ENCODE peak calls at places on chromosomes 12 and 14, in ten cellular contexts. One of them, this sample, is unnamed.

GRCh38 chr12:79255326-79255725 is 390.8 kb downstream of the SYT1 start:
- DNase-seq in lower leg skin: no peak
- DNase-seq in uterus: no peak
- DNase-seq in transverse colon: no peak
- DNase-seq in body of pancreas: no peak
- DNase-seq in HepG2: no peak
- DNase-seq in spleen: no peak
- DNase-seq in NB4: no peak
- DNase-seq in ovary: no peak
- DNase-seq in breast epithelium: no peak
- DNase-seq in this sample: no peak

GRCh38 chr12:112419269-112420133 is 754 bp downstream of the PTPN11 start:
- DNase-seq in spleen: no peak
- DNase-seq in HepG2: peak
- DNase-seq in ovary: peak
- DNase-seq in uterus: peak
- DNase-seq in NB4: no peak
- DNase-seq in breast epithelium: peak
- DNase-seq in body of pancreas: peak
- DNase-seq in transverse colon: peak
- DNase-seq in lower leg skin: peak
- DNase-seq in this sample: peak

GRCh38 chr14:40119321-40119720 is 687.1 kb upstream of the FBXO33 start:
- DNase-seq in breast epithelium: no peak
- DNase-seq in HepG2: no peak
- DNase-seq in spleen: no peak
- DNase-seq in NB4: no peak
- DNase-seq in uterus: no peak
- DNase-seq in transverse colon: no peak
- DNase-seq in body of pancreas: no peak
- DNase-seq in lower leg skin: no peak
- DNase-seq in ovary: no peak
- DNase-seq in this sample: no peak

GRCh38 chr12:132170637-132171292 is 26.5 kb downstream of the NOC4L start:
- DNase-seq in body of pancreas: no peak
- DNase-seq in lower leg skin: no peak
- DNase-seq in ovary: no peak
- DNase-seq in transverse colon: no peak
- DNase-seq in breast epithelium: no peak
- DNase-seq in spleen: peak
- DNase-seq in HepG2: no peak
- DNase-seq in NB4: no peak
- DNase-seq in uterus: no peak
- DNase-seq in this sample: no peak

GRCh38 chr12:53048033-53048779 is 1.7 kb upstream of the TNS2 start:
- DNase-seq in body of pancreas: peak
- DNase-seq in breast epithelium: peak
- DNase-seq in ovary: peak
- DNase-seq in HepG2: peak
- DNase-seq in uterus: peak
- DNase-seq in transverse colon: peak
- DNase-seq in lower leg skin: no peak
- DNase-seq in spleen: peak
- DNase-seq in NB4: no peak
- DNase-seq in this sample: peak

GRCh38 chr12:10031771-10032175 is 1.3 kb downstream of the CLEC9A start:
- DNase-seq in uterus: no peak
- DNase-seq in spleen: no peak
- DNase-seq in body of pancreas: no peak
- DNase-seq in lower leg skin: no peak
- DNase-seq in NB4: no peak
- DNase-seq in breast epithelium: no peak
- DNase-seq in HepG2: no peak
- DNase-seq in transverse colon: no peak
- DNase-seq in ovary: no peak
- DNase-seq in this sample: no peak

GRCh38 chr12:112380663-112381420 is 1.4 kb downstream of the HECTD4 start:
- DNase-seq in HepG2: no peak
- DNase-seq in NB4: peak
- DNase-seq in spleen: peak
- DNase-seq in transverse colon: no peak
- DNase-seq in ovary: no peak
- DNase-seq in breast epithelium: no peak
- DNase-seq in uterus: no peak
- DNase-seq in lower leg skin: no peak
- DNase-seq in body of pancreas: no peak
- DNase-seq in this sample: no peak

GRCh38 chr12:113981876-113982275 is 15.8 kb upstream of the RBM19 start:
- DNase-seq in breast epithelium: no peak
- DNase-seq in body of pancreas: no peak
- DNase-seq in uterus: no peak
- DNase-seq in lower leg skin: no peak
- DNase-seq in HepG2: no peak
- DNase-seq in ovary: no peak
- DNase-seq in NB4: no peak
- DNase-seq in transverse colon: no peak
- DNase-seq in spleen: no peak
- DNase-seq in this sample: no peak

DNA sequence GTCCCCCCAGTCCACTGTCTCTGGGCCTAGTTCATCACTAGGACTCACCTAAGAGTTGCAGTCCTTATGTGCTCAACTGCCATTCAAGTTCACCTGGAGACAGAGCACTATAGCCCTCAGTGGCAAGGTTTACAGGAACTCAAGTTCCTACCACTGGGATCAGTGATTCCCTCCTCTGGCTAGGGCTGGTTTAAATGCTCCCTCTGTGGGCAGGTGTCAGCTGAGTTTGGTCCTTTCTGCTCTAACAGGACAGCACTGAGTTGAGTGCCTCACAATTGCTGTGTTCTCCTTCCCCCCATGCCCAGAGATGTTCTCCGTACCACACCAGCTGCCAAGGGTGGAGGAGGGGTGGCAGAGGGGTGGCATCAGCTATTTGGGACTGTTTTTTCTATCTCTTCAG is 20.8 kb upstream of the SAV1 start:
- DNase-seq in uterus: no peak
- DNase-seq in NB4: no peak
- DNase-seq in body of pancreas: no peak
- DNase-seq in spleen: no peak
- DNase-seq in ovary: no peak
- DNase-seq in lower leg skin: no peak
- DNase-seq in transverse colon: no peak
- DNase-seq in HepG2: peak
- DNase-seq in breast epithelium: no peak
- DNase-seq in this sample: no peak
- TF ChIP-seq CTCF in uterus: no peak
- TF ChIP-seq CTCF in NB4: no peak
- TF ChIP-seq CTCF in body of pancreas: no peak
- TF ChIP-seq CTCF in spleen: no peak
- TF ChIP-seq CTCF in ovary: no peak
- TF ChIP-seq CTCF in lower leg skin: no peak
- TF ChIP-seq CTCF in transverse colon: no peak
- TF ChIP-seq CTCF in HepG2: peak
- TF ChIP-seq CTCF in breast epithelium: no peak
- TF ChIP-seq CTCF in this sample: no peak

GRCh38 chr12:56358836-56359532 is 923 bp downstream of the STAT2 start:
- DNase-seq in spleen: peak
- DNase-seq in lower leg skin: peak
- DNase-seq in NB4: peak
- DNase-seq in HepG2: no peak
- DNase-seq in breast epithelium: no peak
- DNase-seq in uterus: no peak
- DNase-seq in ovary: no peak
- DNase-seq in transverse colon: peak
- DNase-seq in body of pancreas: no peak
- DNase-seq in this sample: peak

GRCh38 chr12:56361487-56362129 is 1.0 kb downstream of the APOF start:
- DNase-seq in lower leg skin: no peak
- DNase-seq in HepG2: no peak
- DNase-seq in body of pancreas: no peak
- DNase-seq in transverse colon: no peak
- DNase-seq in uterus: no peak
- DNase-seq in spleen: peak
- DNase-seq in ovary: no peak
- DNase-seq in NB4: no peak
- DNase-seq in breast epithelium: no peak
- DNase-seq in this sample: peak

GRCh38 chr12:56362130-56363059 is at the start of gene APOF:
- DNase-seq in breast epithelium: no peak
- DNase-seq in ovary: no peak
- DNase-seq in uterus: no peak
- DNase-seq in NB4: no peak
- DNase-seq in HepG2: peak
- DNase-seq in transverse colon: no peak
- DNase-seq in lower leg skin: no peak
- DNase-seq in body of pancreas: no peak
- DNase-seq in spleen: peak
- DNase-seq in this sample: peak

DNA sequence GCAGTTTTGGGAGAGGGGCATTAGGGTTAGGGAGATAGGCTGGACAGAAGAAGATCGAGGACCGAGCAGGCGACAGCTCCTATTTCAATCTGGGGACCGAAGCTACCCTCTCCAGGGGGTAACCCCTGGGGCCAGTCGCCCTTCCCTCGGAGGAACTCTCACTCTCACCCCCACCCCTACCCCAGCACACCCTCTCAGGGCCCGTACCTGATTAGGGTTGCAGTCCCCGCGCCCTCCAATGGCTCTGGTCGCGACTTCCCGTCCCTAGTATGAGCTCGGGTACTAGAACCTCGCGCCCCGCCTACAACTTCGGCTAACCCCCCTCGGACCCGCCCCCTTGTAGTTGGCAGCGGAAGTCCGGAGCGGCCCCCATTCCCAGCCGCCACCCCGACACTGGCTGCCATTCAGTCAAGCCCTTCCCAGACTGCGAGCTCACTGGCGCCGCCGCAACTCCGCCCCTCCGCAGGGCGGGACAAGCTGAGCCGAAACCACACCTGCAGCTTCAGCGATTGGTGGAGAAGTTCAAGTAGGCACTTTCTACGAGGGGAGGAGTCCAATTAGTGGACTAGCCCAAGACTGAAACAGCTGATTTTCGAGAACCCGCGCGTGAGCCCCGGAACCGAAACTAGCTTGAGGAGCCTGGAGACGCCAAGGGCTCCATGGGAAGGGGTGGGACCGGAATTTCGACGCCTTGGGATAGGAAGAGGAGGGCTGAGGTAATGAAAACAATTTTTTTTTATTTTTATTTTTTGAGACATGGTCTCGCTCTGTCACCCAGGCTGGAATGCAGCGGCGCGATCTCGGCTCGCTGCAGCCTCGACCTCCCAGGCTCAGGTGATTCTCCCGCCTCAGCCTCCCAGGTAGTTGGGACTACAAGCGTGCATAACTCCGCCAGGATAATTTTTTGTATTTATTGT is at the start of gene STAT2:
- DNase-seq in lower leg skin: peak
- DNase-seq in HepG2: peak
- DNase-seq in body of pancreas: peak
- DNase-seq in NB4: peak
- DNase-seq in uterus: peak
- DNase-seq in ovary: peak
- DNase-seq in transverse colon: peak
- DNase-seq in breast epithelium: peak
- DNase-seq in spleen: peak
- DNase-seq in this sample: peak
- TF ChIP-seq POLR2A in lower leg skin: no peak
- TF ChIP-seq POLR2A in HepG2: peak
- TF ChIP-seq POLR2A in body of pancreas: peak
- TF ChIP-seq POLR2A in NB4: peak
- TF ChIP-seq POLR2A in uterus: peak
- TF ChIP-seq POLR2A in ovary: peak
- TF ChIP-seq POLR2A in transverse colon: peak
- TF ChIP-seq POLR2A in breast epithelium: peak
- TF ChIP-seq POLR2A in spleen: no peak
- TF ChIP-seq POLR2A in this sample: peak

GRCh38 chr12:124532947-124533346 is 34.5 kb downstream of the NCOR2 start:
- DNase-seq in HepG2: no peak
- DNase-seq in transverse colon: no peak
- DNase-seq in NB4: no peak
- DNase-seq in uterus: no peak
- DNase-seq in lower leg skin: no peak
- DNase-seq in ovary: no peak
- DNase-seq in spleen: no peak
- DNase-seq in body of pancreas: no peak
- DNase-seq in breast epithelium: no peak
- DNase-seq in this sample: no peak

GRCh38 chr12:124531906-124532305 is 35.5 kb downstream of the NCOR2 start:
- DNase-seq in body of pancreas: no peak
- DNase-seq in spleen: no peak
- DNase-seq in HepG2: no peak
- DNase-seq in NB4: no peak
- DNase-seq in ovary: no peak
- DNase-seq in lower leg skin: no peak
- DNase-seq in breast epithelium: no peak
- DNase-seq in uterus: no peak
- DNase-seq in transverse colon: no peak
- DNase-seq in this sample: no peak

GRCh38 chr12:124535066-124535740 is 32.2 kb downstream of the NCOR2 start:
- DNase-seq in lower leg skin: no peak
- DNase-seq in breast epithelium: no peak
- DNase-seq in body of pancreas: no peak
- DNase-seq in HepG2: no peak
- DNase-seq in transverse colon: no peak
- DNase-seq in spleen: no peak
- DNase-seq in ovary: no peak
- DNase-seq in NB4: no peak
- DNase-seq in uterus: no peak
- DNase-seq in this sample: no peak

GRCh38 chr12:124532331-124532750 is 35.1 kb downstream of the NCOR2 start:
- DNase-seq in HepG2: no peak
- DNase-seq in spleen: no peak
- DNase-seq in uterus: no peak
- DNase-seq in body of pancreas: no peak
- DNase-seq in lower leg skin: no peak
- DNase-seq in transverse colon: no peak
- DNase-seq in breast epithelium: no peak
- DNase-seq in NB4: no peak
- DNase-seq in ovary: no peak
- DNase-seq in this sample: no peak

DNA sequence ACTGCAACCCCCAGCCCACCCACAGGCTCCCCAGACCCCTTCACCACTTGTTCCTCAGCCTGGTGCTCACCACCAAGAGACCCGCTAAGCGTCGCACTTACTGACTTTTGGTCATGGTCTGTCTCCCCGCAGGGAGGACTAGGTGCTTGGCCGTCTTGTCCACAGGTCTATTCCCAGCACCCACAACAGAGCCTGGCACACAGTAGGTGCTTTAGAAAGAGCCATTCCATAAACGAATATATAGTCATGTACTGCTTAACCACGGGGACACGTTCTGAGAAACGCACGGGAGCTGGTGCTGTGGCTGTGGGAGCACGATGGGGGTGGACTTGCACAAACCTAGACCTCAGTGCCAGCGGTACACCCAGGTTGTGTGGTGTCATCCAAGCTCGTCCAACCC is 34.0 kb downstream of the NCOR2 start:
- DNase-seq in transverse colon: no peak
- DNase-seq in spleen: no peak
- DNase-seq in breast epithelium: no peak
- DNase-seq in ovary: no peak
- DNase-seq in body of pancreas: no peak
- DNase-seq in NB4: no peak
- DNase-seq in HepG2: no peak
- DNase-seq in uterus: no peak
- DNase-seq in lower leg skin: no peak
- DNase-seq in this sample: no peak
- TF ChIP-seq CTCF in transverse colon: no peak
- TF ChIP-seq CTCF in spleen: no peak
- TF ChIP-seq CTCF in breast epithelium: no peak
- TF ChIP-seq CTCF in ovary: no peak
- TF ChIP-seq CTCF in body of pancreas: no peak
- TF ChIP-seq CTCF in NB4: no peak
- TF ChIP-seq CTCF in HepG2: no peak
- TF ChIP-seq CTCF in uterus: no peak
- TF ChIP-seq CTCF in lower leg skin: no peak
- TF ChIP-seq CTCF in this sample: no peak

GRCh38 chr14:73712071-73712506 is 2.1 kb downstream of the PNMA1 start:
- DNase-seq in spleen: no peak
- DNase-seq in HepG2: no peak
- DNase-seq in lower leg skin: no peak
- DNase-seq in transverse colon: no peak
- DNase-seq in NB4: no peak
- DNase-seq in uterus: no peak
- DNase-seq in breast epithelium: no peak
- DNase-seq in body of pancreas: no peak
- DNase-seq in ovary: no peak
- DNase-seq in this sample: no peak
- TF ChIP-seq POLR2A in spleen: no peak
- TF ChIP-seq POLR2A in HepG2: no peak
- TF ChIP-seq POLR2A in lower leg skin: no peak
- TF ChIP-seq POLR2A in transverse colon: no peak
- TF ChIP-seq POLR2A in NB4: no peak
- TF ChIP-seq POLR2A in uterus: no peak
- TF ChIP-seq POLR2A in breast epithelium: no peak
- TF ChIP-seq POLR2A in body of pancreas: no peak
- TF ChIP-seq POLR2A in ovary: no peak
- TF ChIP-seq POLR2A in this sample: no peak

This sample was measured in sigmoid colon.